ENCODE peak calls at places on chromosomes 7 and 10, in nine cellular contexts. One of them, this sample, is unnamed.
A peak's percentile ranks its signal among the peaks of the same experiment; 100 is the strongest.

GRCh38 chr10:103648951-103649532 is 155.5 kb downstream of the NEURL1 start:
- DNase-seq in AG10803: peak; percentile 94
- DNase-seq in fibroblast of the aortic adventitia: peak; percentile 98
- DNase-seq in cardiac fibroblast: peak; percentile 57
- DNase-seq in upper lobe of right lung: no peak
- DNase-seq in sigmoid colon: peak; percentile 78
- DNase-seq in thyroid gland: peak; percentile 51
- DNase-seq in fibroblast of villous mesenchyme: peak; percentile 37
- DNase-seq in astrocyte of the spinal cord: peak; percentile 28
- DNase-seq in this sample: peak; percentile 85

GRCh38 chr10:48729941-48730457 is 45.3 kb downstream of the WDFY4 start:
- DNase-seq in fibroblast of villous mesenchyme: no peak
- DNase-seq in cardiac fibroblast: no peak
- DNase-seq in upper lobe of right lung: no peak
- DNase-seq in AG10803: no peak
- DNase-seq in fibroblast of the aortic adventitia: no peak
- DNase-seq in thyroid gland: no peak
- DNase-seq in sigmoid colon: no peak
- DNase-seq in astrocyte of the spinal cord: no peak
- DNase-seq in this sample: no peak

GRCh38 chr10:37572206-37572605 is 285.2 kb downstream of the ZNF248 start:
- DNase-seq in fibroblast of villous mesenchyme: no peak
- DNase-seq in astrocyte of the spinal cord: no peak
- DNase-seq in thyroid gland: no peak
- DNase-seq in fibroblast of the aortic adventitia: no peak
- DNase-seq in upper lobe of right lung: no peak
- DNase-seq in cardiac fibroblast: no peak
- DNase-seq in AG10803: no peak
- DNase-seq in sigmoid colon: no peak
- DNase-seq in this sample: no peak

GRCh38 chr10:19767876-19768275 is 48.4 kb upstream of the PLXDC2 start:
- DNase-seq in astrocyte of the spinal cord: no peak
- DNase-seq in sigmoid colon: no peak
- DNase-seq in thyroid gland: no peak
- DNase-seq in fibroblast of villous mesenchyme: no peak
- DNase-seq in cardiac fibroblast: no peak
- DNase-seq in fibroblast of the aortic adventitia: no peak
- DNase-seq in upper lobe of right lung: no peak
- DNase-seq in AG10803: no peak
- DNase-seq in this sample: no peak

GRCh38 chr10:22816298-22816653 is 101.9 kb upstream of the PIP4K2A start:
- DNase-seq in AG10803: peak; percentile 92
- DNase-seq in fibroblast of villous mesenchyme: peak; percentile 90
- DNase-seq in thyroid gland: no peak
- DNase-seq in fibroblast of the aortic adventitia: peak; percentile 88
- DNase-seq in astrocyte of the spinal cord: peak; percentile 93
- DNase-seq in sigmoid colon: no peak
- DNase-seq in cardiac fibroblast: peak; percentile 96
- DNase-seq in upper lobe of right lung: no peak
- DNase-seq in this sample: peak; percentile 95

GRCh38 chr10:15725603-15726002 is 5.9 kb upstream of the ITGA8 start:
- DNase-seq in astrocyte of the spinal cord: peak; percentile 74
- DNase-seq in AG10803: peak; percentile 72
- DNase-seq in sigmoid colon: no peak
- DNase-seq in cardiac fibroblast: peak; percentile 72
- DNase-seq in thyroid gland: no peak
- DNase-seq in upper lobe of right lung: no peak
- DNase-seq in fibroblast of villous mesenchyme: peak; percentile 66
- DNase-seq in fibroblast of the aortic adventitia: peak; percentile 84
- DNase-seq in this sample: peak; percentile 73

GRCh38 chr10:60549686-60550085 is 160.0 kb upstream of the ANK3 start:
- DNase-seq in sigmoid colon: no peak
- DNase-seq in fibroblast of the aortic adventitia: peak; percentile 38
- DNase-seq in fibroblast of villous mesenchyme: peak; percentile 5
- DNase-seq in upper lobe of right lung: no peak
- DNase-seq in cardiac fibroblast: peak; percentile 48
- DNase-seq in astrocyte of the spinal cord: peak; percentile 23
- DNase-seq in thyroid gland: no peak
- DNase-seq in AG10803: peak; percentile 3
- DNase-seq in this sample: peak; percentile 27

GRCh38 chr10:78985973-78986372 is 82.8 kb upstream of the ZMIZ1 start:
- DNase-seq in thyroid gland: no peak
- DNase-seq in sigmoid colon: no peak
- DNase-seq in astrocyte of the spinal cord: no peak
- DNase-seq in upper lobe of right lung: no peak
- DNase-seq in AG10803: peak; percentile 36
- DNase-seq in fibroblast of the aortic adventitia: no peak
- DNase-seq in cardiac fibroblast: no peak
- DNase-seq in fibroblast of villous mesenchyme: no peak
- DNase-seq in this sample: no peak

GRCh38 chr7:85719981-85720963 is 533.4 kb upstream of the SEMA3D start:
- DNase-seq in upper lobe of right lung: no peak
- DNase-seq in cardiac fibroblast: peak; percentile 71
- DNase-seq in sigmoid colon: no peak
- DNase-seq in fibroblast of the aortic adventitia: peak; percentile 93
- DNase-seq in AG10803: peak; percentile 80
- DNase-seq in astrocyte of the spinal cord: peak; percentile 55
- DNase-seq in thyroid gland: no peak
- DNase-seq in fibroblast of villous mesenchyme: peak; percentile 61
- DNase-seq in this sample: peak; percentile 83

GRCh38 chr7:83947260-83947659 is 247.3 kb downstream of the SEMA3A start:
- DNase-seq in thyroid gland: no peak
- DNase-seq in AG10803: no peak
- DNase-seq in fibroblast of villous mesenchyme: no peak
- DNase-seq in fibroblast of the aortic adventitia: no peak
- DNase-seq in sigmoid colon: no peak
- DNase-seq in astrocyte of the spinal cord: no peak
- DNase-seq in cardiac fibroblast: peak; percentile 12
- DNase-seq in upper lobe of right lung: no peak
- DNase-seq in this sample: peak; percentile 19

GRCh38 chr7:47666164-47666862 is 84.4 kb upstream of the TNS3 start:
- DNase-seq in fibroblast of villous mesenchyme: no peak
- DNase-seq in upper lobe of right lung: no peak
- DNase-seq in cardiac fibroblast: peak; percentile 35
- DNase-seq in fibroblast of the aortic adventitia: peak; percentile 37
- DNase-seq in astrocyte of the spinal cord: peak; percentile 56
- DNase-seq in thyroid gland: no peak
- DNase-seq in AG10803: peak; percentile 43
- DNase-seq in sigmoid colon: no peak
- DNase-seq in this sample: no peak

GRCh38 chr7:155227788-155228458 is 69.8 kb upstream of the INSIG1 start:
- DNase-seq in cardiac fibroblast: no peak
- DNase-seq in AG10803: no peak
- DNase-seq in upper lobe of right lung: no peak
- DNase-seq in thyroid gland: no peak
- DNase-seq in sigmoid colon: peak; percentile 62
- DNase-seq in fibroblast of the aortic adventitia: no peak
- DNase-seq in astrocyte of the spinal cord: no peak
- DNase-seq in fibroblast of villous mesenchyme: no peak
- DNase-seq in this sample: no peak

GRCh38 chr10:89516149-89516832 is 19.1 kb downstream of the SLC16A12 start:
- DNase-seq in fibroblast of the aortic adventitia: peak; percentile 89
- DNase-seq in cardiac fibroblast: peak; percentile 98
- DNase-seq in astrocyte of the spinal cord: peak; percentile 97
- DNase-seq in thyroid gland: peak; percentile 57
- DNase-seq in upper lobe of right lung: no peak
- DNase-seq in AG10803: peak; percentile 91
- DNase-seq in fibroblast of villous mesenchyme: peak; percentile 97
- DNase-seq in sigmoid colon: peak; percentile 80
- DNase-seq in this sample: peak; percentile 95

GRCh38 chr7:124784879-124785818 is 19.6 kb upstream of the GPR37 start:
- DNase-seq in fibroblast of the aortic adventitia: peak; percentile 76
- DNase-seq in AG10803: peak; percentile 65
- DNase-seq in fibroblast of villous mesenchyme: peak; percentile 69
- DNase-seq in astrocyte of the spinal cord: peak; percentile 63
- DNase-seq in cardiac fibroblast: peak; percentile 67
- DNase-seq in sigmoid colon: no peak
- DNase-seq in thyroid gland: peak; percentile 58
- DNase-seq in upper lobe of right lung: no peak
- DNase-seq in this sample: peak; percentile 55
- H3K4me3 ChIP-seq in fibroblast of the aortic adventitia: no peak overlapping the region
- H3K4me3 ChIP-seq in AG10803: no peak overlapping the region
- H3K4me3 ChIP-seq in fibroblast of villous mesenchyme: no peak overlapping the region
- H3K4me3 ChIP-seq in astrocyte of the spinal cord: no peak overlapping the region
- H3K4me3 ChIP-seq in cardiac fibroblast: no peak overlapping the region
- H3K4me3 ChIP-seq in sigmoid colon: no peak overlapping the region
- H3K4me3 ChIP-seq in thyroid gland: no peak overlapping the region
- H3K4me3 ChIP-seq in upper lobe of right lung: no peak overlapping the region
- H3K4me3 ChIP-seq in this sample: no peak overlapping the region

GRCh38 chr7:127708201-127708600 is 56.2 kb downstream of the SND1 start:
- DNase-seq in upper lobe of right lung: no peak
- DNase-seq in cardiac fibroblast: no peak
- DNase-seq in fibroblast of the aortic adventitia: no peak
- DNase-seq in astrocyte of the spinal cord: no peak
- DNase-seq in thyroid gland: no peak
- DNase-seq in fibroblast of villous mesenchyme: no peak
- DNase-seq in AG10803: no peak
- DNase-seq in sigmoid colon: no peak
- DNase-seq in this sample: no peak
- TF ChIP-seq CTCF in upper lobe of right lung: no peak
- TF ChIP-seq CTCF in cardiac fibroblast: no peak
- TF ChIP-seq CTCF in fibroblast of the aortic adventitia: no peak
- TF ChIP-seq CTCF in astrocyte of the spinal cord: no peak
- TF ChIP-seq CTCF in thyroid gland: no peak
- TF ChIP-seq CTCF in fibroblast of villous mesenchyme: no peak
- TF ChIP-seq CTCF in AG10803: no peak
- TF ChIP-seq CTCF in sigmoid colon: no peak
- TF ChIP-seq CTCF in this sample: no peak

GRCh38 chr10:129958686-129959543 is 5.2 kb downstream of the EBF3 start:
- DNase-seq in thyroid gland: no peak
- DNase-seq in astrocyte of the spinal cord: no peak
- DNase-seq in upper lobe of right lung: no peak
- DNase-seq in fibroblast of the aortic adventitia: peak; percentile 29
- DNase-seq in AG10803: no peak
- DNase-seq in cardiac fibroblast: peak; percentile 42
- DNase-seq in sigmoid colon: peak; percentile 40
- DNase-seq in fibroblast of villous mesenchyme: no peak
- DNase-seq in this sample: no peak
- H3K4me3 ChIP-seq in thyroid gland: peak overlapping the region; percentile 29
- H3K4me3 ChIP-seq in astrocyte of the spinal cord: no peak overlapping the region
- H3K4me3 ChIP-seq in upper lobe of right lung: no peak overlapping the region
- H3K4me3 ChIP-seq in fibroblast of the aortic adventitia: peak overlapping the region; percentile 51
- H3K4me3 ChIP-seq in AG10803: no peak overlapping the region
- H3K4me3 ChIP-seq in cardiac fibroblast: peak overlapping the region; percentile 73
- H3K4me3 ChIP-seq in sigmoid colon: no peak overlapping the region
- H3K4me3 ChIP-seq in fibroblast of villous mesenchyme: no peak overlapping the region
- H3K4me3 ChIP-seq in this sample: no peak overlapping the region

GRCh38 chr10:99544322-99544721 is 11.6 kb downstream of the NKX2-3 start:
- DNase-seq in AG10803: no peak
- DNase-seq in sigmoid colon: no peak
- DNase-seq in fibroblast of villous mesenchyme: no peak
- DNase-seq in upper lobe of right lung: no peak
- DNase-seq in fibroblast of the aortic adventitia: no peak
- DNase-seq in astrocyte of the spinal cord: no peak
- DNase-seq in thyroid gland: no peak
- DNase-seq in cardiac fibroblast: no peak
- DNase-seq in this sample: no peak

GRCh38 chr10:99551616-99552015 is 18.9 kb downstream of the NKX2-3 start:
- DNase-seq in sigmoid colon: no peak
- DNase-seq in fibroblast of the aortic adventitia: no peak
- DNase-seq in upper lobe of right lung: no peak
- DNase-seq in fibroblast of villous mesenchyme: no peak
- DNase-seq in cardiac fibroblast: no peak
- DNase-seq in thyroid gland: no peak
- DNase-seq in AG10803: no peak
- DNase-seq in astrocyte of the spinal cord: no peak
- DNase-seq in this sample: no peak

GRCh38 chr10:99551158-99551557 is 18.4 kb downstream of the NKX2-3 start:
- DNase-seq in fibroblast of villous mesenchyme: peak; percentile 74
- DNase-seq in upper lobe of right lung: no peak
- DNase-seq in AG10803: peak; percentile 74
- DNase-seq in fibroblast of the aortic adventitia: no peak
- DNase-seq in astrocyte of the spinal cord: no peak
- DNase-seq in cardiac fibroblast: peak; percentile 67
- DNase-seq in sigmoid colon: peak; percentile 89
- DNase-seq in thyroid gland: no peak
- DNase-seq in this sample: peak; percentile 89

DNA sequence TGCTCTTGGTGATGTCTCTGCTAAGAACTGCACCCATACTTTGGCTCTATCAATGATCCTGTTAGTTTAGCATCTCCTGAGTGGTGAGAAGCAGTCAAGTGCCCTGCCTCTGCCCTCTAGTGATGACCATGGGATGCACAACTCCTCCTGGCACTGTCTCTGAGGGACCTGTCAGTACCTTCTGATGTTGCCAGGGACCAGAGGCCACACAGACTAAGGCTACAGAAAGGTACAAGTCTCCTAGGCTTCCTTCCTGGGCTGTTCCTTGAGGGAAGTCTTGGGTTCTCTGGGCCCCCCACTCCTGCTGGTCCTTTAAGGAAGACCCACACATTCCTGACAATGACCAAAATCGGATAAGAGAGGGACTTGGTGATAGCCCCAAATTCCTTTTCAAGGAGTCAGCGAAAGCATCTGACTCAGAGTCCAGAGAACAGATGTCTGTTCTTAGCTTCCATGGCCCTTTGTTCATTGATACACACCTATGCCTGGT is 15.3 kb downstream of the NKX2-3 start:
- DNase-seq in fibroblast of the aortic adventitia: peak; percentile 34
- DNase-seq in astrocyte of the spinal cord: no peak
- DNase-seq in fibroblast of villous mesenchyme: peak; percentile 22
- DNase-seq in sigmoid colon: no peak
- DNase-seq in cardiac fibroblast: peak; percentile 31
- DNase-seq in AG10803: peak; percentile 11
- DNase-seq in thyroid gland: no peak
- DNase-seq in upper lobe of right lung: no peak
- DNase-seq in this sample: peak; percentile 31
- TF ChIP-seq CTCF in fibroblast of the aortic adventitia: peak; percentile 37
- TF ChIP-seq CTCF in astrocyte of the spinal cord: peak; percentile 29
- TF ChIP-seq CTCF in fibroblast of villous mesenchyme: peak; percentile 47
- TF ChIP-seq CTCF in sigmoid colon: peak; percentile 29
- TF ChIP-seq CTCF in cardiac fibroblast: peak; percentile 43
- TF ChIP-seq CTCF in AG10803: peak; percentile 37
- TF ChIP-seq CTCF in thyroid gland: no peak
- TF ChIP-seq CTCF in upper lobe of right lung: peak; percentile 28
- TF ChIP-seq CTCF in this sample: peak; percentile 34

DNA sequence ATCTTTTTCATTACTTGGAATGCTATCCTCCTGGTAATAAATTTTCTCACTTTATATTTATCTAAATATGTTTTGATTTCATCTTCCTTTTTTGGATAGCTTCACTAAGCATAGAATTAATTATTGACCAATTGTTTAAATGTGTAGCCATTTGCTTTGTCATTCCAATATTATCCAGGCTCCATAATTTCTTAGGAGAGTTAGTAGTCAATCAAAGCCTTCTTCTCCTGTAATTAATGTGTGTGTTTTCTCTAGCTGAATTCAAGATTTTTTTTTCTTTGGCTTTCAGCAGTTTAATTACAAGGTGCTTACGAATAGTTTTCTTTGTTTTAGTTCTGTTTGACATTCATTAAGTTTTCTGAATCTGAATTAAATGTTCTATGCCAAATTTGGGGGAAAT is 545.9 kb upstream of the CELF2 start:
- DNase-seq in thyroid gland: no peak
- DNase-seq in upper lobe of right lung: no peak
- DNase-seq in sigmoid colon: no peak
- DNase-seq in astrocyte of the spinal cord: no peak
- DNase-seq in cardiac fibroblast: no peak
- DNase-seq in fibroblast of the aortic adventitia: no peak
- DNase-seq in fibroblast of villous mesenchyme: no peak
- DNase-seq in AG10803: no peak
- DNase-seq in this sample: no peak
- H3K4me3 ChIP-seq in thyroid gland: no peak overlapping the region
- H3K4me3 ChIP-seq in upper lobe of right lung: no peak overlapping the region
- H3K4me3 ChIP-seq in sigmoid colon: no peak overlapping the region
- H3K4me3 ChIP-seq in astrocyte of the spinal cord: no peak overlapping the region
- H3K4me3 ChIP-seq in cardiac fibroblast: no peak overlapping the region
- H3K4me3 ChIP-seq in fibroblast of the aortic adventitia: no peak overlapping the region
- H3K4me3 ChIP-seq in fibroblast of villous mesenchyme: no peak overlapping the region
- H3K4me3 ChIP-seq in AG10803: no peak overlapping the region
- H3K4me3 ChIP-seq in this sample: no peak overlapping the region